ENCODE peak calls at places on chromosome 19, in five cellular contexts. L, M, J, B and E are unnamed samples.

GRCh38 chr19:18967358-18968146 is 26.5 kb upstream of the HOMER3 start:
- DNase-seq in J (no peak), B (peak), L (no peak), M (no peak), E (no peak)

GRCh38 chr19:57560049-57560491 is 407 bp upstream of the ZNF550 start:
- DNase-seq in J (no peak), M (no peak), L (no peak), B (no peak), E (no peak)

GRCh38 chr19:5397804-5398692 is 57.2 kb upstream of the ZNRF4 start:
- DNase-seq in J (no peak), M (no peak), L (no peak), B (no peak), E (peak)

GRCh38 chr19:11860721-11861120 is 12.2 kb downstream of the ZNF439 start:
- DNase-seq in M (no peak), L (no peak), B (no peak), J (no peak), E (no peak)

GRCh38 chr19:11530432-11530831 is 1.5 kb upstream of the ECSIT start:
- DNase-seq in J (peak), B (peak), L (peak), M (peak), E (peak)

GRCh38 chr19:39047076-39047475 is 14.7 kb upstream of the FBXO27 start:
- DNase-seq in B (no peak), L (no peak), M (no peak), J (no peak), E (no peak)

GRCh38 chr19:13718733-13719132 is 45.6 kb upstream of the MRI1 start:
- DNase-seq in M (no peak), B (no peak), L (peak), J (no peak), E (peak)

GRCh38 chr19:38842439-38843174 is 7.2 kb downstream of the HNRNPL start:
- DNase-seq in B (no peak), L (no peak), M (no peak), J (no peak), E (no peak)

GRCh38 chr19:44753619-44753931 is 5.1 kb downstream of the BCL3 start:
- DNase-seq in M (no peak), L (no peak), J (no peak), B (no peak), E (no peak)

GRCh38 chr19:39599116-39599515 is 3.2 kb upstream of the LGALS13 start:
- DNase-seq in J (no peak), L (no peak), M (peak), B (no peak), E (peak)

GRCh38 chr19:43522929-43523328 is 4.1 kb downstream of the ETHE1 start:
- DNase-seq in B (no peak), L (no peak), M (no peak), J (no peak), E (no peak)

GRCh38 chr19:3821857-3822364 is 35.7 kb upstream of the MATK start:
- DNase-seq in B (peak), J (peak), M (peak), L (peak), E (peak)

GRCh38 chr19:29569038-29569911 is 36.8 kb upstream of the POP4 start:
- DNase-seq in B (no peak), J (no peak), M (no peak), L (no peak), E (no peak)

GRCh38 chr19:14580623-14581237 is 2.2 kb upstream of the CLEC17A start:
- DNase-seq in L (no peak), J (peak), M (peak), B (no peak), E (peak)

GRCh38 chr19:3849092-3849491 is 19.7 kb downstream of the ZFR2 start:
- DNase-seq in B (no peak), J (peak), L (no peak), M (no peak), E (peak)

GRCh38 chr19:18437481-18438330 is at the start of gene ISYNA1:
- DNase-seq in M (peak), B (no peak), L (peak), J (no peak), E (peak)

GRCh38 chr19:50427997-50428425 is 4.7 kb upstream of the MYBPC2 start:
- DNase-seq in M (peak), J (peak), L (no peak), B (peak), E (no peak)

GRCh38 chr19:50434525-50434924 is 1.8 kb downstream of the MYBPC2 start:
- DNase-seq in M (no peak), B (no peak), J (no peak), L (peak), E (peak)

GRCh38 chr19:1286451-1286858 is 782 bp downstream of the EFNA2 start:
- DNase-seq in B (no peak), J (no peak), M (no peak), L (no peak), E (no peak)

GRCh38 chr19:34298891-34299510 is 44.6 kb downstream of the GARRE1 start:
- DNase-seq in B (no peak), J (no peak), M (no peak), L (peak), E (no peak)

GRCh38 chr19:35214766-35215422 is 13.6 kb downstream of the FAM187B start:
- DNase-seq in M (no peak), J (no peak), L (no peak), B (no peak), E (no peak)